ENCODE peak calls at places on chromosome 10, in seven cellular contexts. W is fibroblast of lung, E is cardiac muscle cell, B is right lobe of liver, P is DND-41, C is endodermal cell, K is Karpas-422. Z is an unnamed sample.

GRCh38 chr10:60943372-60944158 is 420 bp downstream of the RHOBTB1 start:
- DNase-seq in W (peak; percentile 52), E (peak; percentile 71), B (peak; percentile 63), P (peak; percentile 54), C (peak; percentile 89), K (no peak), Z (peak; percentile 88)

GRCh38 chr10:45181483-45181882 is 133.9 kb downstream of the OR13A1 start:
- DNase-seq in W (peak; percentile 66), E (peak; percentile 92), B (no peak), P (no peak), C (no peak), K (no peak), Z (no peak)

GRCh38 chr10:79400567-79401004 is 44.8 kb downstream of the ZCCHC24 start:
- DNase-seq in W (no peak), E (peak; percentile 57), B (no peak), P (peak; percentile 43), C (peak; percentile 90), K (peak; percentile 88), Z (no peak)

GRCh38 chr10:42941790-42942189 is 135.1 kb upstream of the RET start:
- DNase-seq in W (no peak), E (no peak), B (no peak), P (no peak), C (no peak), K (no peak), Z (no peak)

GRCh38 chr10:126349096-126349495 is 39.2 kb downstream of the ADAM12 start:
- DNase-seq in W (no peak), E (no peak), B (no peak), P (no peak), C (no peak), K (no peak), Z (no peak)

GRCh38 chr10:26931223-26931622 is 70.5 kb upstream of the ABI1 start:
- DNase-seq in W (no peak), E (peak; percentile 12), B (no peak), P (no peak), C (peak; percentile 84), K (no peak), Z (no peak)

GRCh38 chr10:119412244-119412750 is 130.2 kb downstream of the RGS10 start:
- DNase-seq in W (peak; percentile 95), E (peak; percentile 78), B (peak; percentile 63), P (no peak), C (no peak), K (no peak), Z (no peak)

GRCh38 chr10:44310762-44311562 is 73.9 kb downstream of the CXCL12 start:
- DNase-seq in W (peak; percentile 79), E (peak; percentile 93), B (peak; percentile 82), P (peak; percentile 11), C (peak; percentile 97), K (peak; percentile 87), Z (peak; percentile 87)

GRCh38 chr10:13417459-13418126 is 69.5 kb upstream of the SEPHS1 start:
- DNase-seq in W (no peak), E (peak; percentile 22), B (no peak), P (no peak), C (no peak), K (peak; percentile 46), Z (no peak)

GRCh38 chr10:110529596-110530011 is 31.9 kb downstream of the DUSP5 start:
- DNase-seq in W (no peak), E (no peak), B (no peak), P (no peak), C (peak; percentile 92), K (no peak), Z (no peak)

GRCh38 chr10:124643281-124644009 is 100.7 kb downstream of the FAM53B start:
- DNase-seq in W (no peak), E (no peak), B (no peak), P (no peak), C (no peak), K (no peak), Z (peak; percentile 22)

GRCh38 chr10:124619195-124619594 is 125.0 kb downstream of the FAM53B start:
- DNase-seq in W (peak; percentile 26), E (no peak), B (no peak), P (peak; percentile 55), C (no peak), K (peak; percentile 76), Z (no peak)

GRCh38 chr10:114874827-114875541 is 53.4 kb downstream of the FHIP2A start:
- DNase-seq in W (peak; percentile 53), E (peak; percentile 73), B (peak; percentile 49), P (no peak), C (peak; percentile 91), K (no peak), Z (no peak)

GRCh38 chr10:89301721-89302445 is at the start of gene IFIT2:
- DNase-seq in W (peak; percentile 82), E (peak; percentile 73), B (no peak), P (peak; percentile 49), C (no peak), K (peak; percentile 59), Z (peak; percentile 42)

GRCh38 chr10:49036638-49037037 is 78.7 kb downstream of the VSTM4 start:
- DNase-seq in W (no peak), E (no peak), B (no peak), P (no peak), C (no peak), K (no peak), Z (no peak)

GRCh38 chr10:69800109-69800508 is 1.6 kb upstream of the COL13A1 start:
- DNase-seq in W (peak; percentile 79), E (peak; percentile 72), B (no peak), P (peak; percentile 20), C (peak; percentile 89), K (peak; percentile 64), Z (no peak)

GRCh38 chr10:8298871-8299570 is 244.5 kb downstream of the GATA3 start:
- DNase-seq in W (no peak), E (no peak), B (no peak), P (no peak), C (no peak), K (no peak), Z (no peak)

GRCh38 chr10:130714700-130715467 is 578.7 kb downstream of the GLRX3 start:
- DNase-seq in W (no peak), E (no peak), B (no peak), P (no peak), C (no peak), K (no peak), Z (no peak)
- H3K9me3 ChIP-seq in W (no peaks in the 10 kb centered on the region), E (no peaks in the 10 kb centered on the region), B (no peaks in the 10 kb centered on the region), P (no peaks in the 10 kb centered on the region), C (no peaks in the 10 kb centered on the region), K (no peaks in the 10 kb centered on the region), Z (no peaks in the 10 kb centered on the region)

GRCh38 chr10:105956550-105956949 is 1208.0 kb downstream of the SORCS1 start:
- DNase-seq in W (no peak), E (no peak), B (no peak), P (no peak), C (no peak), K (no peak), Z (no peak)

GRCh38 chr10:105950410-105950809 is 1214.1 kb downstream of the SORCS1 start:
- DNase-seq in W (peak; percentile 32), E (peak; percentile 70), B (peak; percentile 36), P (peak; percentile 19), C (peak; percentile 75), K (peak; percentile 81), Z (no peak)

GRCh38 chr10:105952153-105952552 is 1212.4 kb downstream of the SORCS1 start:
- DNase-seq in W (peak; percentile 15), E (peak; percentile 55), B (peak; percentile 25), P (no peak), C (peak; percentile 74), K (peak; percentile 74), Z (no peak)

GRCh38 chr10:105953056-105953455 is 1211.5 kb downstream of the SORCS1 start:
- DNase-seq in W (no peak), E (no peak), B (no peak), P (no peak), C (no peak), K (no peak), Z (no peak)
- H3K27ac ChIP-seq in W (no peak overlapping the region), E (peak overlapping the region; percentile 89), B (no peak overlapping the region), P (no peak overlapping the region), C (no peak overlapping the region), K (no peak overlapping the region), Z (no peak overlapping the region)

GRCh38 chr10:71134732-71135211 is 77.6 kb upstream of the UNC5B start:
- DNase-seq in W (no peak), E (no peak), B (no peak), P (no peak), C (peak; percentile 71), K (no peak), Z (no peak)
- H3K9me3 ChIP-seq in W (no peaks in the 10 kb centered on the region), E (no peaks in the 10 kb centered on the region), B (no peaks in the 10 kb centered on the region), P (no peaks in the 10 kb centered on the region), C (no peaks in the 10 kb centered on the region), K (no peaks in the 10 kb centered on the region), Z (no peaks in the 10 kb centered on the region)

DNA sequence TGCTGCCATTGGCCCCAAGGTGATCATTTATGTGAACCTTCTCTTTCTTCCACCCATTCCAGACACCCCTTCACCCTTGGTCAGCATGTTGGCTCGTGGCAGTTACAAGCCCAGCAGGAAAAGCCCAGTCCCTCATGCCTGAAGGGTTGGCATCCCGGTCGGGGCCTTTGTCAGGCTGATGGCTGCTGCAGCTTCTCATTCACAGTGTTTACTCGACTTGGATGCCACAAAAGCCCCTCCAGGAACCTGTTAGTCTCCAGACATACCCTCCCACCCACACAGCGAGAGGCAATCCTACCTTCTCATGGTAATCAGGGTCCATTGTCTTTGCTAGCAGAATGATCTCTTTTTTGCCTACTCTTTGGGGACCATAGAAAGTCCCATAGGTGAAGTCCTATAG is 200.8 kb upstream of the PFKP start:
- DNase-seq in W (no peak), E (no peak), B (no peak), P (no peak), C (peak; percentile 63), K (no peak), Z (no peak)
- H3K27ac ChIP-seq in W (no peak overlapping the region), E (no peak overlapping the region), B (no peak overlapping the region), P (no peak overlapping the region), C (no peak overlapping the region), K (no peak overlapping the region), Z (no peak overlapping the region)

GRCh38 chr10:130493446-130494198 is 357.4 kb downstream of the GLRX3 start:
- DNase-seq in W (no peak), E (no peak), B (no peak), P (no peak), C (peak; percentile 36), K (no peak), Z (no peak)
- H3K9me3 ChIP-seq in W (no peaks in the 10 kb centered on the region), E (no peaks in the 10 kb centered on the region), B (no peaks in the 10 kb centered on the region), P (no peaks in the 10 kb centered on the region), C (no peaks in the 10 kb centered on the region), K (no peaks in the 10 kb centered on the region), Z (no peaks in the 10 kb centered on the region)

DNA sequence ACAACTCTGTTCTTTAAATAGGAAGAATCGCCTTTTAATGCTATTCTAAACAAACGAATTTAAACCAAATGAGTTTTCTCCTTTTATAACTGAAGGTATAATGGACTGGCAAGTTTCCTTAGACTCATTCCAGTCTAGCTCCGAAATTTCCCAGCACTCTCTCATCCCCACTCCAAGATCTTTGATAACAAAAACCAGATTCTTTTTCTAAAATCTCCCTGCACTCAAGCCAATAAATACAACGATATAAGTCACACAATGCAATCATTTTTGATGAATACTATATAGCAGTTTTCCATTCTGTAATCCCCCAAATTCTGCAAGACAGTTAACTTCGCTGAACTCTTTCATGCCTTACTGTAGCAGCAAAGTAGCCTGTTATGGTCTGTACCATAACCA is 1.9 kb downstream of the OGA start:
- DNase-seq in W (no peak), E (no peak), B (no peak), P (no peak), C (no peak), K (no peak), Z (no peak)
- H3K27ac ChIP-seq in W (peak overlapping the region; percentile 33), E (peak overlapping the region; percentile 86), B (peak overlapping the region; percentile 98), P (peak overlapping the region; percentile 53), C (no peak overlapping the region), K (peak overlapping the region; percentile 73), Z (no peak overlapping the region)